ENCODE peak calls at places on chromosomes 7 and 10, in four cellular contexts. C is HepG2, Q is GM12878, D is K562. A is an unnamed sample.

GRCh38 chr7:75536491-75536890 is 44.4 kb downstream of the SPDYE5 start:
- DNase-seq in Q (no peak), C (no peak), D (no peak), A (no peak)

GRCh38 chr10:109062371-109062770 is 860.9 kb downstream of the XPNPEP1 start:
- DNase-seq in D (no peak), C (no peak), Q (peak; percentile 1), A (no peak)

GRCh38 chr10:69101451-69102095 is 13.7 kb downstream of the SRGN start:
- DNase-seq in Q (no peak), C (no peak), D (no peak), A (no peak)

GRCh38 chr7:127940365-127941160 is 90.7 kb downstream of the LRRC4 start:
- DNase-seq in D (no peak), Q (no peak), C (no peak), A (no peak)

GRCh38 chr7:148540041-148540738 is 50.4 kb upstream of the C7orf33 start:
- DNase-seq in Q (no peak), D (no peak), C (no peak), A (peak; percentile 4)

GRCh38 chr10:84205049-84205852 is 10.9 kb downstream of the CDHR1 start:
- DNase-seq in C (peak; percentile 38), Q (peak; percentile 27), D (peak; percentile 77), A (peak; percentile 37)

GRCh38 chr7:55570939-55571338 is 1.4 kb downstream of the VOPP1 start:
- DNase-seq in D (no peak), C (peak; percentile 16), Q (no peak), A (no peak)

GRCh38 chr10:86091216-86091615 is 275.4 kb downstream of the GRID1 start:
- DNase-seq in C (no peak), D (no peak), Q (no peak), A (no peak)

GRCh38 chr10:4240641-4241197 is 455.7 kb upstream of the KLF6 start:
- DNase-seq in Q (no peak), D (no peak), C (no peak), A (no peak)

GRCh38 chr7:142488842-142489241 is 231.0 kb upstream of the PRSS58 start:
- DNase-seq in Q (no peak), C (no peak), D (no peak), A (peak; percentile 18)

GRCh38 chr7:44244282-44244681 is 43.5 kb downstream of the YKT6 start:
- DNase-seq in Q (no peak), D (peak; percentile 71), C (no peak), A (no peak)

GRCh38 chr7:47153571-47153970 is 428.3 kb downstream of the TNS3 start:
- DNase-seq in C (peak; percentile 13), D (no peak), Q (no peak), A (no peak)

GRCh38 chr10:129756912-129757861 is 206.9 kb downstream of the EBF3 start:
- DNase-seq in C (no peak), Q (no peak), D (no peak), A (no peak)

GRCh38 chr10:86599729-86600128 is 54.6 kb upstream of the OPN4 start:
- DNase-seq in D (no peak), Q (peak; percentile 47), C (no peak), A (no peak)

GRCh38 chr10:57657164-57657765 is 610.4 kb downstream of the IPMK start:
- DNase-seq in Q (no peak), D (peak; percentile 42), C (peak; percentile 53), A (peak; percentile 13)

GRCh38 chr10:24360286-24361127 is 151.6 kb downstream of the KIAA1217 start:
- DNase-seq in C (peak; percentile 50), D (peak; percentile 39), Q (no peak), A (peak; percentile 47)

GRCh38 chr10:86523348-86523747 is 1.8 kb upstream of the WAPL start:
- DNase-seq in D (peak; percentile 26), C (peak; percentile 21), Q (no peak), A (peak; percentile 19)

GRCh38 chr7:8881916-8882315 is 448.5 kb downstream of the NXPH1 start:
- DNase-seq in C (no peak), D (no peak), Q (no peak), A (no peak)

GRCh38 chr10:6201511-6201975 is 1.2 kb upstream of the PFKFB3 start:
- DNase-seq in C (peak; percentile 39), D (peak; percentile 51), Q (peak; percentile 63), A (no peak)

GRCh38 chr7:103369430-103369829 is 22.0 kb downstream of the PSMC2 start:
- DNase-seq in C (no peak), D (no peak), Q (no peak), A (no peak)

GRCh38 chr10:89662596-89662995 is 17.6 kb upstream of the PANK1 start:
- DNase-seq in Q (no peak), D (no peak), C (no peak), A (no peak)

GRCh38 chr7:111083423-111083822 is 7.5 kb upstream of the LRRN3 start:
- DNase-seq in Q (peak; percentile 88), D (no peak), C (no peak), A (no peak)

GRCh38 chr10:36171546-36171945 is 529.5 kb upstream of the FZD8 start:
- DNase-seq in D (no peak), C (no peak), Q (no peak), A (no peak)

GRCh38 chr10:121668336-121669009 is 70.2 kb upstream of the FGFR2 start:
- DNase-seq in Q (no peak), C (no peak), D (no peak), A (no peak)

GRCh38 chr7:26265499-26266075 is 26.1 kb upstream of the SNX10 start:
- DNase-seq in D (no peak), Q (no peak), C (no peak), A (no peak)

GRCh38 chr10:25175527-25176420 is 973 bp downstream of the GPR158 start:
- DNase-seq in C (no peak), Q (no peak), D (no peak), A (no peak)

GRCh38 chr10:66637273-66638036 is 288.4 kb upstream of the LRRTM3 start:
- DNase-seq in Q (no peak), C (no peak), D (no peak), A (no peak)

GRCh38 chr10:55641601-55642000 is 719.5 kb downstream of the ZWINT start:
- DNase-seq in D (no peak), Q (no peak), C (no peak), A (no peak)

GRCh38 chr7:152459724-152460251 is 24.0 kb upstream of the KMT2C start:
- DNase-seq in D (no peak), Q (no peak), C (no peak), A (no peak)

GRCh38 chr7:100744605-100745004 is 11.2 kb downstream of the ZAN start:
- DNase-seq in C (no peak), D (no peak), Q (no peak), A (no peak)
- TF ChIP-seq ATF3 in C (no peak), D (no peak), Q (no peak), A (no peak)

DNA sequence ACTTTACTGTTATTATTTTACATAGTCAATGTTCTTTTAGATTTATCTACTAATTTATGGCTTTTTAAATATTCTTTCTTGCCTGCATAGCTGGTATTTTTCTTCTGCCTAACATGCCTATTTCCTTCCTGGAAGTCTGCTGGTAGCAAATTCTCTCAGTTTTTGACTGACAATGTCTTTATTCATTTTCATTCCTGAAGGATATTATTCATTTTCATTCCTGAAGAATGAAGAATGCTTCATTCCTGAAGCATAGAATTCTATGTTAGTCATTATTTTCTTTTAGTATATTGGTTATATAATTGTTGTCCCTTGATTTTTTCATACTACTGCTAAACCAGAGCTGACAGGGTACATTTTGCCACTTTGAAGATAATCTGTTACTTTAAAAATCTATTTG is 41.8 kb downstream of the TMEM168 start:
- DNase-seq in D (no peak), Q (no peak), C (no peak), A (no peak)
- TF ChIP-seq ZBTB33 in D (no peak), Q (no peak), C (no peak), A (no peak)

DNA sequence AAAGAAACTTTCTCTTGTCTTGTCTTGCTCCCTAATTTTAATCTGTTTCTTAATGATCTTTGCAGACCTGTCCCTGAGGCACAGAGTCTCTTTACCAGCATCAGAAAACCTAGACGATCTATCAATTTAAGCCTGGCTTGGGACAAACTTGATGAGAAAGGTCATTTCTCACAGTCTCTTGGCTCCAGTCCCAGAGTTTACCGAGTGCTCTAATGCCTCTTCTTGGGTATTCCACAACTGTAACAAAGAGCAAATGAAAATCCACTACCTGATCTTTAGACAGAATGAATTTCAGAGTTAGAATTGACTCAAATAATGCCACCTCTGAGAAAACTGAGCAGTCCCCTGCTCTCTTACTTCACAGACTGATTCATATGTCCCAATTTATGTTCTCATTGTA is 106.4 kb upstream of the DNAJB12 start:
- DNase-seq in D (no peak), C (no peak), Q (no peak), A (no peak)
- TF ChIP-seq SIN3A in D (no peak), C (no peak), Q (no peak), A (no peak)

DNA sequence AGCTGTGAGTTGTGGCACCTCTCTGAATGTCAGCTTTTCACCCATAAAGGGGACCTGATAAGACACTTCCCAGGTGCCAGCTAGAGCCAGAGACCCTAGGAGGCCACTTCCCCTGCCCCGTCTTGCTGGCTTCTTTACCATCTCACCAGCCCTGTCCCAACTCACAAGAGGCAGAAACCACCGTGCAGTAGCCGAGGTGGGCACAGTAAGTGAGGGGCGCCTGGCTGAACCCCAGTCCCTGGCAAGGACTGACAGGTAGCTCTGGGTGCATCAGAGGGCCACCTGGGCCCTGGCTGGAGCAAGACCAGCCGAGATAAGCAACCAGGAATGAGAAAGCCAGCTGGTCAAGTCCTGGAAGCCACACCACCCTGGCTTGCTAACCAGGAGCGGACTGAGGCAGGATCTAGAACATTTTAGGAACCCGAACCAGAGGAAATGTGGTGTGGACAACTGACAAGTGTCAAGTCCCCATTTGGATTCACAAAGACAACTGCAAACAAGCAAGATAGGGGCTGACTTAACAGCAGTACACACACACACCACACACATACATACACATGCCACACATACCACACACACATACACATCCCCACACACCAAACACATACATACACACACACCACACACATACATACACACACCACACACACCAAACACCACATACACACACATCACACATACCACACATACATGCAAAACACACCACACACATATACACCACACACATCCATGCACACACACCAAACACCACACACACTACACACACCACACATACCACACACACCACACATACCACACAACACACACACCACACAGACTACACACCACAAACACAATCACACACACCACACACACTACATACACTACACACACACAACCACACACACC is 20.8 kb downstream of the OGDHL start:
- DNase-seq in C (no peak), Q (no peak), D (no peak), A (no peak)
- TF ChIP-seq ATF3 in C (no peak), Q (no peak), D (no peak), A (no peak)

GRCh38 chr7:28588606-28589005 is 176.3 kb downstream of the CREB5 start:
- DNase-seq in Q (no peak), D (no peak), C (no peak), A (no peak)
- TF ChIP-seq ZBTB33 in Q (no peak), D (no peak), C (no peak), A (no peak)

GRCh38 chr7:139753693-139754111 is 24.1 kb downstream of the HIPK2 start:
- DNase-seq in Q (no peak), D (no peak), C (no peak), A (no peak)
- TF ChIP-seq SIN3A in Q (no peak), D (no peak), C (no peak), A (no peak)

A was measured in HCT116.